ENCODE peak calls at places on chromosomes 1 and 21, in four cellular contexts. A is SK-N-SH, F is K562, K is HepG2. G is an unnamed sample.

GRCh38 chr1:64072089-64072835 is 131.2 kb upstream of the UBE2U start:
- DNase-seq in F (no peak), K (no peak), A (no peak), G (no peak)

GRCh38 chr1:23384312-23385058 is 14.8 kb upstream of the ZNF436 start:
- DNase-seq in K (peak), F (peak), A (no peak), G (no peak)

GRCh38 chr1:106699436-106699835 is 357.0 kb upstream of the PRMT6 start:
- DNase-seq in K (no peak), F (no peak), A (no peak), G (no peak)

GRCh38 chr1:221099747-221100146 is 220.5 kb downstream of the HLX start:
- DNase-seq in F (no peak), A (no peak), K (no peak), G (no peak)

GRCh38 chr1:109198745-109199144 is 15.0 kb upstream of the SARS1 start:
- DNase-seq in A (no peak), K (no peak), F (no peak), G (no peak)

GRCh38 chr21:40143822-40144525 is 276.7 kb downstream of the PCP4 start:
- DNase-seq in F (peak), K (peak), A (peak), G (no peak)

GRCh38 chr1:33171993-33172813 is 9.6 kb downstream of the TRIM62 start:
- DNase-seq in F (no peak), A (no peak), K (no peak), G (no peak)

GRCh38 chr1:13619909-13620308 is 36.3 kb downstream of the PDPN start:
- DNase-seq in K (no peak), F (no peak), A (no peak), G (no peak)

GRCh38 chr1:84370266-84370665 is 28.0 kb upstream of the DNASE2B start:
- DNase-seq in K (no peak), A (no peak), F (no peak), G (no peak)

GRCh38 chr1:160083968-160084770 is 2.8 kb downstream of the KCNJ9 start:
- DNase-seq in A (peak), F (peak), K (no peak), G (no peak)

GRCh38 chr1:51998007-51998406 is 7.5 kb upstream of the RAB3B start:
- DNase-seq in F (no peak), K (no peak), A (peak), G (no peak)

GRCh38 chr1:33334081-33334552 is 13.2 kb upstream of the A3GALT2 start:
- DNase-seq in A (no peak), K (peak), F (no peak), G (no peak)

GRCh38 chr1:64212023-64212422 is 8.6 kb downstream of the UBE2U start:
- DNase-seq in K (no peak), F (no peak), A (no peak), G (no peak)

GRCh38 chr1:17696417-17697301 is 58.5 kb upstream of the ACTL8 start:
- DNase-seq in A (no peak), F (peak), K (no peak), G (no peak)

GRCh38 chr1:227317541-227318002 is 720 bp downstream of the CDC42BPA start:
- DNase-seq in A (peak), F (peak), K (peak), G (no peak)

GRCh38 chr1:157968951-157969350 is 24.5 kb upstream of the KIRREL1 start:
- DNase-seq in A (no peak), F (no peak), K (no peak), G (no peak)

GRCh38 chr1:162538815-162539431 is 22.6 kb upstream of the UAP1 start:
- DNase-seq in K (peak), A (no peak), F (no peak), G (no peak)

GRCh38 chr1:43436371-43436770 is 17.4 kb downstream of the HYI start:
- DNase-seq in K (no peak), F (no peak), A (no peak), G (no peak)

GRCh38 chr1:22489278-22489677 is 37.6 kb downstream of the ZBTB40 start:
- DNase-seq in K (no peak), F (no peak), A (no peak), G (no peak)

GRCh38 chr1:21217812-21218596 is 41.3 kb upstream of the EIF4G3 start:
- DNase-seq in F (peak), A (peak), K (peak), G (no peak)

GRCh38 chr1:156487862-156488261 is 12.7 kb downstream of the MEF2D start:
- DNase-seq in A (no peak), F (no peak), K (no peak), G (no peak)

GRCh38 chr1:111990026-111990877 is 784 bp upstream of the KCND3 start:
- DNase-seq in A (no peak), F (no peak), K (no peak), G (no peak)

GRCh38 chr1:82567308-82567707 is 766.6 kb downstream of the ADGRL2 start:
- DNase-seq in K (no peak), F (no peak), A (no peak), G (no peak)

GRCh38 chr1:154757149-154757548 is 112.9 kb downstream of the KCNN3 start:
- DNase-seq in F (no peak), A (no peak), K (no peak), G (no peak)

GRCh38 chr1:106584663-106585062 is 471.8 kb upstream of the PRMT6 start:
- DNase-seq in A (no peak), K (no peak), F (no peak), G (no peak)

GRCh38 chr1:84366786-84367185 is 31.5 kb upstream of the DNASE2B start:
- DNase-seq in A (no peak), F (no peak), K (no peak), G (no peak)

GRCh38 chr1:1309525-1310385 is 1.4 kb downstream of the PUSL1 start:
- DNase-seq in A (no peak), F (peak), K (no peak), G (no peak)

GRCh38 chr1:199042193-199042592 is 403.4 kb downstream of the PTPRC start:
- DNase-seq in A (no peak), K (no peak), F (no peak), G (no peak)

GRCh38 chr1:227741166-227741870 is 6.1 kb downstream of the SNAP47 start:
- DNase-seq in F (no peak), A (no peak), K (no peak), G (no peak)

GRCh38 chr1:28792644-28793121 is 19.3 kb upstream of the OPRD1 start:
- DNase-seq in K (no peak), A (no peak), F (peak), G (no peak)

DNA sequence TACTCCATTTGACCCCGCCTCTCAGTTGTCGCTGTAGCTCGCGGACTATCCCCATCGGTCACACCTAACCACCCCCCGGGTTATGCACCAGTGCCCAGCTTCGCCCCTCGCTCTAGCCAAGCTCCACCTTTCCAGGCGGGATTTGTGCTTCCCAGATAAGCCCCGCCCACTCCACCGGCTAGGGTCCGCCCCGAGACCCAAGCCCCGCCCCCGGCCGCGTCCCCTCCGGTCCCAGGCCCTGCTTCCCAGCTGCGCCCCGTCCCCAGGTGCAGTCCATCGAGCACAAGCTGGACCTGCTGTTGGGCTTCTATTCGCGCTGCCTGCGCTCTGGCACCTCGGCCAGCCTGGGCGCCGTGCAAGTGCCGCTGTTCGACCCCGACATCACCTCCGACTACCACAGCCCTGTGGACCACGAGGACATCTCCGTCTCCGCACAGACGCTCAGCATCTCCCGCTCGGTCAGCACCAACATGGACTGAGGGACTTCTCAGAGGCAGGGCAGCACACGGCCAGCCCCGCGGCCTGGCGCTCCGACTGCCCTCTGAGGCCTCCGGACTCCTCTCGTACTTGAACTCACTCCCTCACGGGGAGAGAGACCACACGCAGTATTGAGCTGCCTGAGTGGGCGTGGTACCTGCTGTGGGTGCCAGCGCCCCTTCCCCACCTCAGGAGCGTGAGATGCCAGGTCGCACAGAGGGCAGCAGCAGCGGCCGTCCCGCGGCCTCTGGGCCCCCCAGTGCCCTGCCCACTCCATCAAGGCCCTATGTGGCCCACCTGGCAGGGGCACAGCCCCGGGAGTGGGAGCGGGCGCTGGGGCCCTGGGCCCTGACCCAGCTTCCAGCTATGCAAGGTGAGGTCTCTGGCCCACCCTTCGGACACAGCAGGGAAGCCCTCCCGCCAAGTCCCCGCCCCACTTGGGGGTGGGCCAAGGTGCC is 23.9 kb downstream of the CITED4 start:
- DNase-seq in A (no peak), K (no peak), F (peak), G (no peak)
- TF ChIP-seq TAF1 in A (no peak), K (no peak), F (no peak), G (no peak)

GRCh38 chr1:172638249-172638648 is 20.7 kb upstream of the FASLG start:
- DNase-seq in K (no peak), A (no peak), F (no peak), G (no peak)

GRCh38 chr1:172641492-172641891 is 17.4 kb upstream of the FASLG start:
- DNase-seq in F (no peak), A (no peak), K (no peak), G (no peak)

GRCh38 chr1:172637522-172637921 is 21.4 kb upstream of the FASLG start:
- DNase-seq in F (peak), A (no peak), K (peak), G (no peak)

GRCh38 chr1:172640146-172640545 is 18.8 kb upstream of the FASLG start:
- DNase-seq in K (no peak), A (no peak), F (no peak), G (no peak)

DNA sequence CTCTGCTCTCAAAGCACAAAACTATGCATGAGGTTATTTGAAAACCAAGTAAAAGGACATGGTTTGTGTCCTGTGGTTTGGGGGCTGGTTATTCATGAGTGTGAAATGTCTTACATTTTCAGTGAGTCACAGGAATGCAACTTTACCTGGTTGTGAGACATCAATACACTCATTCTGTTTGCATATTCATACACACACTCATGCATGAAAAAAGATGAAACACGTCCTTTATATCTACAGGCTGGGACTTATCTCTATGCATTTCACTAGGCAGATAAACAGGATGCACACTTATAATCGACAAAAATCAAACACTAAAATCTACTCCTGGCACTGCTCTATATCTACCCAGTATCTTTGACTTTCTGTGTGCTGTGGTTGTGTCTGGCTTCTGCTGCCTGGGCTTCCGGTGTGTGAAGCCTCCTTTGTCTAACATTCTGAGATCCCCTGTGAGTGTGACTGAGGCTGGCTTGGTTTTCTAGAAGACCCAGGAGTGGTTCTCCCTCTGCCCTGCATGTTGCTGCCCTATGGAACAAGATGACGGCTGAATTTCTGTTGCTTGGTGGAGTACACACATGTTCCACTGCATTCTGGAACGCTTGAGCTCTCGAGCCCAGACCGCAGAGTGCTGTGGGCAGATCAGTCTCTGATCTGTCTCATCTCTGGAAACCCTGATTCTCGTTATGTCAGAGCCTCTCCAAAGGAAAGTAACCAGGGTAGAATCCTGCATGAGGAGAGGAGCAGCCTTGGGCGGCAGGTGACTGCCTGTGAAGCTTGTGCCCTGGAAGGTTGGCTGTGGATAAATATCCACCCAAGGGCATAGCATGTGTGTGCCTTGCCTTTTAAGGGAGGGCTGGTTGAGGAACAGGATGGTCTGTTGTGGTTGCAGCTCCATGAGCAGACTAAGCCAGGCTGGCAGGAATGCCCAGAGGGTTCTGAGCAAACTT is 19.7 kb upstream of the FASLG start:
- DNase-seq in A (peak), K (peak), F (no peak), G (peak)
- TF ChIP-seq MXI1 in A (no peak), K (no peak), F (no peak), G (no peak)

DNA sequence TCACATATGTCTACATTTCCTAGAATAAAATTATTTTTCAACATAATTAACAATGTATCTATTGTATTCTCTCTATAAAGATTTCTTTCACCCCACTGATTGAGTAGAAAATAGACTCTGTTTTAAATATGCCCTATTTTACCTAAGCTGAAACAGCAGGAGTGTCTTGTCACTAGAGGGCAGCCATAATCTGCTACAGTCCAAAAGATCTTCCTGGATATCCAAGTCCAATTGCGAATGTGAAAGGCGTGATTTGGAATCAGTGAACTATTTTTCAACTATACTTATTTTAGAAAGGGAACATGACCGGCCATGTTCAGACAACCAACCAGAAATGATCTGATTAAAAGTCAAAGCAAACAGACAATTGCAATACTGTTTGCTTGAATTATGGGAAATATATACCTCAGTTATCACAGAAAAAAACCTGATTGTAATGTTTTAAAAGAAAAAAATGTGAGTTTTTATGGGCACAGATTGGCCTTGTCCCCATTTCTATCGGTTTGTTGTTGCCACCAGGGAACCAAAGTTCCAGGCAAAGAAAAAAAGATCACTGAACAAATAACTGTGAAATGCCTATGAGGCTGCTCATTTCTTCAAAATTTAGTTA is 1211.0 kb upstream of the ADGRL4 start:
- DNase-seq in F (no peak), K (peak), A (peak), G (no peak)
- TF ChIP-seq TAF1 in F (no peak), K (no peak), A (no peak), G (no peak)

DNA sequence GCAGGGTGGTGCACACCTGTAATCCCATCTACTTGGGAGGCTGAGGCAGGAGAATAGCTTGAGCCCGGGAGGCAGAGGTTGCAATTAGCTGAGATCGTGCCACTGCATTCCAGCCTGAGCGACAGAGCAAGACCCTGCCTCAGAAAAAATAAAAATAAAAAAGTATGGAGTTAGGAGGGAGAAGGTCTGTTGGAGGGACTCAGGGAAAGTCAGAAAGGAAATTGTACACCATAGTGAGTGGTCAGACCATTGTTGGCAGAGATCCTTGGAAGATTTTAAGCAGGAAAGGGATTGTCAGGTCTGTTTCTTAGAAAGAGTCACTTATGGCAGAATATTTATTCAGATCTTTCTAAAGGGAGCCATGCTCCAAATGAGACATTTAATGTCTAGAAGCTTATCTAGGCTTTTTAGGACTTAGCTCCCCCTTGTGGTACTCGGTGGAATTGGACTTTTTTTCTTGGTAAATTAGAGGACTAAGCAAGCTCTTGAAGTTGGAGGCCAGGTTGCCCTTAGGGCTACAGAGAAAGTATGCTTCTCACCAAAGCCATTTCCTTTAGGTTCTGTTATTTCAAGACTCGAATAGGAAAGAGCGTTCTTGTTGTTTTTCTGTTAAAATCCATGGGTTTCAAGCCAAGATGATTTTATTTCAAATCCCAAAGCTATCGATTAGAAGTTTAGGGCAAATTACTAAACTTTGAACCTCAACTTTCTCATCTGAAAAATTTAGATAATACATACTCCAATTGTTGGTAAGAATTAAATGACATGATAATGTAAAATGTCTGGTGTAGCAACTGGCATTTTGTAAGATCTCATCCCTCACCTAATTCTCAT is 16.5 kb downstream of the MIA3 start:
- DNase-seq in A (peak), F (peak), K (peak), G (no peak)
- TF ChIP-seq MXI1 in A (no peak), F (no peak), K (no peak), G (no peak)

GRCh38 chr1:5552787-5553484 is 439.3 kb downstream of the NPHP4 start:
- DNase-seq in K (no peak), F (no peak), A (no peak), G (no peak)

GRCh38 chr1:5559078-5559477 is 433.1 kb downstream of the NPHP4 start:
- DNase-seq in A (no peak), K (no peak), F (no peak), G (no peak)

GRCh38 chr1:5554111-5554510 is 438.1 kb downstream of the NPHP4 start:
- DNase-seq in A (no peak), K (no peak), F (no peak), G (no peak)

GRCh38 chr1:5554784-5555183 is 437.4 kb downstream of the NPHP4 start:
- DNase-seq in K (no peak), F (no peak), A (no peak), G (no peak)

GRCh38 chr1:5555853-5556252 is 436.4 kb downstream of the NPHP4 start:
- DNase-seq in F (no peak), K (no peak), A (no peak), G (no peak)
- TF ChIP-seq TAF1 in F (no peak), K (no peak), A (no peak), G (no peak)